ENCODE peak calls at places on chromosomes 5 and 9, in five cellular contexts. D, I, B, O and G are unnamed samples.

GRCh38 chr9:109632817-109633216 is 134.7 kb upstream of the PTPN3 start:
- DNase-seq in D (no peak), I (no peak), B (no peak), O (no peak), G (no peak)

GRCh38 chr9:124343533-124344290 is 71.5 kb downstream of the PSMB7 start:
- DNase-seq in D (no peak), I (no peak), B (no peak), O (no peak), G (no peak)

GRCh38 chr9:93324191-93324834 is 127.2 kb upstream of the FAM120A start:
- DNase-seq in D (no peak), I (no peak), B (no peak), O (no peak), G (no peak)

GRCh38 chr5:133469252-133469651 is 143.1 kb downstream of the FSTL4 start:
- DNase-seq in D (no peak), I (no peak), B (no peak), O (no peak), G (no peak)

GRCh38 chr9:81871695-81872094 is 56.5 kb upstream of the SPATA31D4 start:
- DNase-seq in D (no peak), I (no peak), B (no peak), O (no peak), G (no peak)

GRCh38 chr5:91794856-91795548 is 411.9 kb upstream of the ARRDC3 start:
- DNase-seq in D (no peak), I (no peak), B (no peak), O (no peak), G (no peak)

GRCh38 chr9:96222132-96222531 is 79.8 kb downstream of the HSD17B3 start:
- DNase-seq in D (no peak), I (no peak), B (no peak), O (no peak), G (no peak)

GRCh38 chr5:72653586-72653985 is 146.4 kb upstream of the ZNF366 start:
- DNase-seq in D (no peak), I (no peak), B (no peak), O (no peak), G (no peak)

GRCh38 chr5:148973455-148973854 is 89.4 kb downstream of the SH3TC2 start:
- DNase-seq in D (no peak), I (no peak), B (no peak), O (no peak), G (no peak)

GRCh38 chr5:156913355-156913718 is 49.7 kb downstream of the TIMD4 start:
- DNase-seq in D (no peak), I (no peak), B (no peak), O (no peak), G (no peak)